ENCODE peak calls at places on chromosome 17, in ten cellular contexts. U is heart right ventricle; K is A673; R is stimulated activated CD4-positive, alpha-beta T cell treated with anti-CD3 and anti-CD28 coated beads, Interleukin-4, amount 100 ng/mL, for 48 hours; G is NCI-H1436; T is body of pancreas; W is progenitor cell of endocrine pancreas; N is T-cell; Q is GM12892; V is CD8-positive, alpha-beta T cell. B is an unnamed sample.
A peak's percentile ranks its signal among the peaks of the same experiment; 100 is the strongest.

GRCh38 chr17:80252871-80253270 is 7.8 kb upstream of the RNF213 start:
- DNase-seq in T (peak; percentile 76), V (peak; percentile 80), W (peak; percentile 34), U (no peak), R (peak; percentile 87), N (peak; percentile 72), G (peak; percentile 81), K (peak; percentile 60), Q (peak; percentile 79), B (peak; percentile 48)

GRCh38 chr17:40646791-40647548 is 648 bp downstream of the SMARCE1 start:
- DNase-seq in V (no peak), G (no peak), R (no peak), N (no peak), K (no peak), U (no peak), W (no peak), T (peak; percentile 12), Q (no peak), B (peak; percentile 28)

GRCh38 chr17:67879662-67880061 is 54.4 kb downstream of the BPTF start:
- DNase-seq in W (no peak), N (no peak), T (no peak), U (no peak), G (no peak), Q (no peak), R (no peak), V (no peak), K (peak; percentile 41), B (no peak)

GRCh38 chr17:67759355-67760171 is 41.8 kb downstream of the NOL11 start:
- DNase-seq in K (no peak), W (no peak), Q (no peak), T (no peak), G (no peak), R (no peak), N (no peak), V (no peak), U (peak; percentile 46), B (no peak)

GRCh38 chr17:4204676-4205075 is 59.1 kb downstream of the ANKFY1 start:
- DNase-seq in W (no peak), U (no peak), R (no peak), T (peak; percentile 18), G (no peak), Q (no peak), N (no peak), V (no peak), K (no peak), B (no peak)

GRCh38 chr17:34090593-34090992 is 164.5 kb upstream of the CCL2 start:
- DNase-seq in K (no peak), V (no peak), T (no peak), N (no peak), U (no peak), G (no peak), Q (no peak), R (no peak), W (no peak), B (no peak)

GRCh38 chr17:47275245-47275984 is 21.8 kb downstream of the ITGB3 start:
- DNase-seq in T (peak; percentile 54), K (peak; percentile 7), R (no peak), G (no peak), W (peak; percentile 27), N (no peak), V (no peak), U (peak; percentile 89), Q (no peak), B (peak; percentile 49)

GRCh38 chr17:77371117-77371887 is 230.5 kb downstream of the SEC14L1 start:
- DNase-seq in K (no peak), R (no peak), T (no peak), V (no peak), W (no peak), U (no peak), N (no peak), Q (no peak), G (peak; percentile 58), B (peak; percentile 9)

GRCh38 chr17:80498242-80498919 is 22.0 kb upstream of the NPTX1 start:
- DNase-seq in U (no peak), W (no peak), T (peak; percentile 38), V (no peak), N (no peak), K (peak; percentile 64), G (no peak), R (no peak), Q (no peak), B (peak; percentile 91)

GRCh38 chr17:73278465-73279453 is 17.1 kb upstream of the CPSF4L start:
- DNase-seq in N (no peak), U (peak; percentile 37), K (peak; percentile 77), Q (no peak), V (no peak), T (peak; percentile 48), R (no peak), G (peak; percentile 82), W (no peak), B (no peak)

GRCh38 chr17:5555254-5555653 is 29.1 kb downstream of the NLRP1 start:
- DNase-seq in U (no peak), Q (no peak), K (no peak), G (no peak), R (no peak), T (no peak), V (no peak), N (no peak), W (no peak), B (no peak)

GRCh38 chr17:5282639-5283217 is 644 bp downstream of the RABEP1 start:
- DNase-seq in W (no peak), N (peak; percentile 1), Q (peak; percentile 33), T (peak; percentile 22), R (peak; percentile 24), K (peak; percentile 37), G (no peak), U (peak; percentile 20), V (no peak), B (peak; percentile 20)

GRCh38 chr17:27995554-27995953 is 46.9 kb upstream of the NLK start:
- DNase-seq in N (no peak), R (no peak), V (no peak), Q (no peak), G (no peak), T (no peak), U (no peak), W (no peak), K (no peak), B (no peak)

GRCh38 chr17:41537990-41538389 is 9.9 kb upstream of the KRT19 start:
- DNase-seq in W (no peak), Q (no peak), G (no peak), R (no peak), U (no peak), V (no peak), K (no peak), N (no peak), T (no peak), B (no peak)